ENCODE peak calls at places on chromosomes 4 and X, in ten cellular contexts. I is heart right ventricle, Y is cardiac muscle cell, T is A549, J is heart left ventricle, D is foreskin fibroblast, E is choroid plexus epithelial cell, K is fibroblast of lung, B is BJ, Z is astrocyte of the cerebellum. S is an unnamed sample.

GRCh38 chr4:147651563-147651962 is 32.4 kb downstream of the PRMT9 start:
- DNase-seq in Z (no peak), E (no peak), J (no peak), T (no peak), Y (no peak), I (no peak), D (no peak), K (no peak), B (no peak), S (no peak)

GRCh38 chr4:182309877-182310276 is 66.7 kb downstream of the TENM3 start:
- DNase-seq in E (no peak), J (no peak), D (no peak), Z (no peak), T (no peak), Y (no peak), K (no peak), B (no peak), I (no peak), S (no peak)

GRCh38 chr4:57109847-57110634 is at the start of gene IGFBP7:
- DNase-seq in B (no peak), Z (no peak), K (peak), I (peak), E (peak), J (peak), D (peak), Y (peak), T (no peak), S (no peak)

GRCh38 chrX:54494166-54494969 is 1.7 kb downstream of the FGD1 start:
- DNase-seq in Z (no peak), J (no peak), T (no peak), B (no peak), I (no peak), K (peak), E (no peak), D (no peak), Y (peak), S (no peak)

GRCh38 chr4:114252499-114252898 is 273.1 kb upstream of the ARSJ start:
- DNase-seq in Z (no peak), E (no peak), K (no peak), I (no peak), Y (no peak), T (no peak), D (no peak), J (no peak), B (no peak), S (no peak)

GRCh38 chr4:14465498-14465897 is 536.8 kb upstream of the CPEB2 start:
- DNase-seq in D (no peak), I (peak), T (no peak), K (no peak), J (peak), Y (no peak), Z (no peak), E (no peak), B (no peak), S (no peak)

GRCh38 chr4:79514637-79515320 is 106.8 kb upstream of the GK2 start:
- DNase-seq in K (no peak), E (no peak), I (no peak), J (no peak), T (no peak), Z (no peak), D (no peak), B (no peak), Y (no peak), S (no peak)

GRCh38 chrX:110588853-110589252 is 206.8 kb downstream of the CHRDL1 start:
- DNase-seq in J (no peak), Y (no peak), Z (no peak), I (no peak), D (no peak), E (no peak), T (no peak), K (no peak), B (no peak), S (no peak)

GRCh38 chr4:79331126-79331876 is 5.4 kb upstream of the NAA11 start:
- DNase-seq in B (no peak), T (peak), E (peak), K (peak), J (no peak), Z (no peak), I (no peak), Y (peak), D (no peak), S (peak)

GRCh38 chrX:119343856-119344255 is 55.3 kb upstream of the SLC25A43 start:
- DNase-seq in E (no peak), D (no peak), T (peak), Y (no peak), Z (no peak), K (no peak), B (no peak), I (no peak), J (no peak), S (no peak)

GRCh38 chrX:69285881-69286545 is 120.8 kb upstream of the PJA1 start:
- DNase-seq in J (no peak), I (peak), Z (no peak), Y (peak), B (no peak), E (peak), T (peak), K (peak), D (peak), S (peak)

GRCh38 chr4:102196221-102196620 is 149.1 kb downstream of the SLC39A8 start:
- DNase-seq in B (no peak), J (no peak), K (peak), Y (peak), D (peak), E (peak), Z (peak), T (no peak), I (no peak), S (peak)

GRCh38 chr4:142043509-142043908 is 407.1 kb downstream of the IL15 start:
- DNase-seq in Z (no peak), Y (no peak), T (no peak), K (peak), E (no peak), D (peak), J (no peak), I (no peak), B (peak), S (peak)

GRCh38 chr4:2798399-2799301 is 5.8 kb downstream of the SH3BP2 start:
- DNase-seq in I (peak), T (no peak), K (no peak), J (peak), D (no peak), B (no peak), E (peak), Y (peak), Z (no peak), S (no peak)

GRCh38 chr4:4344915-4345527 is 41.9 kb upstream of the NSG1 start:
- DNase-seq in K (no peak), Z (no peak), E (no peak), T (no peak), J (no peak), B (no peak), D (no peak), I (no peak), Y (no peak), S (no peak)

GRCh38 chr4:160026720-160027119 is 923.8 kb downstream of the RAPGEF2 start:
- DNase-seq in E (peak), D (no peak), B (no peak), Y (peak), T (peak), J (no peak), Z (peak), K (peak), I (no peak), S (peak)

GRCh38 chr4:79599691-79600090 is 191.7 kb upstream of the GK2 start:
- DNase-seq in I (no peak), J (no peak), D (no peak), Z (no peak), E (no peak), B (no peak), K (no peak), T (no peak), Y (no peak), S (no peak)

GRCh38 chrX:104187931-104188330 is 21.7 kb downstream of the FAM199X start:
- DNase-seq in K (no peak), B (no peak), J (peak), I (no peak), Z (no peak), E (no peak), D (no peak), T (no peak), Y (no peak), S (no peak)

GRCh38 chr4:4941741-4942140 is 77.5 kb downstream of the CYTL1 start:
- DNase-seq in T (no peak), I (no peak), D (no peak), Z (no peak), E (no peak), J (no peak), K (no peak), Y (no peak), B (no peak), S (no peak)

GRCh38 chrX:13212191-13212651 is 107.6 kb downstream of the ATXN3L start:
- DNase-seq in J (no peak), Y (peak), Z (no peak), K (no peak), E (no peak), T (no peak), B (no peak), I (no peak), D (no peak), S (peak)

GRCh38 chrX:16516473-16516872 is 133.5 kb upstream of the S100G start:
- DNase-seq in Y (no peak), T (no peak), B (peak), I (no peak), D (no peak), K (no peak), Z (no peak), E (no peak), J (no peak), S (peak)

GRCh38 chr4:57119054-57119651 is 9.0 kb upstream of the IGFBP7 start:
- DNase-seq in B (peak), D (peak), E (peak), I (peak), K (peak), Z (peak), Y (peak), J (peak), T (peak), S (peak)

GRCh38 chr4:166252487-166253402 is 379.7 kb downstream of the TLL1 start:
- DNase-seq in K (peak), J (no peak), Z (no peak), Y (peak), E (peak), I (no peak), T (peak), B (no peak), D (peak), S (peak)

GRCh38 chrX:9662148-9662547 is 103.5 kb downstream of the GPR143 start:
- DNase-seq in T (no peak), J (no peak), I (no peak), Y (peak), Z (no peak), B (no peak), E (peak), D (peak), K (peak), S (peak)

GRCh38 chr4:33386761-33387160 is 2666.6 kb downstream of the PCDH7 start:
- DNase-seq in Z (no peak), E (peak), D (no peak), Y (peak), T (peak), K (no peak), J (no peak), I (no peak), B (no peak), S (peak)

GRCh38 chr4:92234393-92235176 is 69.2 kb upstream of the GRID2 start:
- DNase-seq in E (peak), D (peak), Z (peak), T (peak), B (peak), Y (peak), I (no peak), K (peak), J (no peak), S (peak)

GRCh38 chr4:102640669-102641068 is 120.1 kb downstream of the MANBA start:
- DNase-seq in B (peak), J (no peak), Z (peak), Y (peak), T (no peak), E (peak), D (peak), K (peak), I (no peak), S (peak)

GRCh38 chr4:128386761-128387599 is 99.4 kb upstream of the PGRMC2 start:
- DNase-seq in D (peak), K (peak), Y (peak), I (peak), E (peak), Z (peak), J (peak), B (peak), T (peak), S (peak)

GRCh38 chr4:139301821-139302611 is at the start of gene NDUFC1:
- DNase-seq in T (peak), I (peak), E (peak), Y (peak), K (peak), B (no peak), Z (no peak), D (no peak), J (peak), S (peak)

GRCh38 chrX:110183314-110183713 is 134.6 kb downstream of the AMMECR1 start:
- DNase-seq in B (no peak), T (no peak), Z (no peak), E (no peak), D (no peak), K (no peak), J (no peak), I (no peak), Y (no peak), S (no peak)

GRCh38 chr4:186243331-186243730 is 16.0 kb downstream of the KLKB1 start:
- DNase-seq in B (no peak), E (no peak), J (no peak), I (no peak), D (no peak), T (no peak), Z (no peak), Y (no peak), K (no peak), S (no peak)

GRCh38 chrX:15468036-15468435 is 25.1 kb downstream of the PIR start:
- DNase-seq in T (no peak), Y (peak), Z (peak), I (no peak), D (peak), E (peak), K (peak), J (no peak), B (peak), S (peak)

GRCh38 chrX:10755477-10756334 is 135.3 kb upstream of the MID1 start:
- DNase-seq in E (peak), I (no peak), T (peak), B (no peak), K (peak), J (no peak), Z (peak), Y (peak), D (peak), S (peak)

GRCh38 chr4:114807759-114808404 is 209.3 kb downstream of the UGT8 start:
- DNase-seq in T (peak), J (no peak), K (peak), Z (no peak), Y (peak), B (no peak), I (no peak), E (peak), D (no peak), S (peak)

GRCh38 chr4:69600013-69600412 is 39.4 kb downstream of the UGT2A2 start:
- DNase-seq in D (no peak), E (no peak), B (no peak), I (no peak), K (no peak), Z (no peak), J (no peak), T (no peak), Y (no peak), S (no peak)

DNA sequence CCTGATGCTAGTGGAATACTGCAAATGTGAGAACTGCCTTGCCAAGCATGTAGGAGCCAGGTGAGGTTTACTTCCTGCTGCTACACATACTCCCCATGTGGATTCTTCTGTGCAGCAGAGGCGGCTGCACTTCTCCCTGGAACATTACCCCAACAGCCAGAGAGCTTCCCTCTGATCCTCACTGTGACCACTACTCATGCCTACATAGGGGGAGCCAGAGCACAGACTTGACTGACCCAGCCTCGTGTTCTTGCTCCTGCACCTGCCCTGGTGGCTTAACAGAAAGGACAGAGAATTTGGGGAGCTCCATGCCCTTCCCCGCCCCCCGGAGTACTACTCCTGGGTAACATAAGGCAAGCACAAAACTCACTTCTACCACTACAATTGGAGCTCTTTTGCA is 38.4 kb downstream of the UGT2A2 start:
- DNase-seq in I (no peak), Z (no peak), Y (no peak), B (no peak), E (no peak), T (no peak), K (no peak), D (no peak), J (no peak), S (no peak)
- TF ChIP-seq CTCF in I (no peak), Z (no peak), Y (no peak), B (no peak), E (no peak), T (no peak), K (no peak), D (no peak), J (no peak), S (no peak)

GRCh38 chrX:153340111-153340510 is 6.2 kb downstream of the ZNF275 start:
- DNase-seq in T (no peak), D (no peak), I (no peak), E (no peak), B (no peak), Y (no peak), K (no peak), Z (no peak), J (no peak), S (no peak)
- H3K4me3 ChIP-seq in T (no peak), D (no peak), I (no peak), E (no peak), B (no peak), Y (no peak), K (no peak), Z (no peak), J (no peak), S (no peak)

GRCh38 chrX:154320406-154320805 is 24.8 kb downstream of the TKTL1 start:
- DNase-seq in D (no peak), K (no peak), J (no peak), Y (no peak), T (no peak), E (no peak), Z (no peak), I (no peak), B (no peak), S (no peak)

GRCh38 chrX:154321624-154322023 is 26.0 kb downstream of the TKTL1 start:
- DNase-seq in I (peak), D (peak), T (peak), B (no peak), E (peak), K (no peak), Y (peak), Z (no peak), J (no peak), S (no peak)

GRCh38 chrX:154321152-154321551 is 25.6 kb downstream of the TKTL1 start:
- DNase-seq in Y (no peak), D (no peak), T (no peak), Z (no peak), J (no peak), K (no peak), I (no peak), E (no peak), B (no peak), S (no peak)

GRCh38 chrX:154315416-154315815 is 19.8 kb downstream of the TKTL1 start:
- DNase-seq in Y (no peak), D (no peak), E (no peak), K (no peak), T (no peak), B (no peak), J (no peak), I (no peak), Z (no peak), S (no peak)

DNA sequence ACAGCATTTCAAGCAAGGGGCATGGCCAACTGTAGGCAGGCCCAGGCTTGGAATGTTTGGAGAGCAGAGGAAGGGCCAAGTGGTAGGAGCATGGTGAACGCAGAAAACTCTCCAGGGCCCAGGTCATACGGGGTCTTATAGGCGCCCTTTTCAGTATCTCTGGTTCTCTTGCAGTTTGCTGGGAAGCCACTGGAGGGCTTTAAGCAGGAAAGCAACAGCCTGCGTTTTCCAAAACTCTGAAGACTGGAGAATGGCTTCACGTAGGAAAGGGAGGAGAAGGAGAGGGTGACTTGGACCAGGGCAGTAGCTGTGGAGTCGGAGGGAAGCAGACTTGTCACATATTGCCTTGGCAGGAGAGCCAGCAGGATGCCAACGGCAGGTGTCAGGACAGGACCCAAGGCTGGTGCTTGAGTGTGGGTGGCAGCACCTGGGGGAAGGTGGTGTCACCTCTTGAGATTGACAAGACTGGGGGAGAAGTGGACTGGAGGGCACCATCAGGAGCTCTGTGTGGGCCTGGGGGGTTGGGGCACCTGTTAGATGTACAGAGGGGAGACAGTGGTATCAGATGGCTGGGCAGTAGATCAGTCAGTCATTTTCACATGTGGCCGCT is 21.9 kb downstream of the TKTL1 start:
- DNase-seq in K (no peak), Z (no peak), T (peak), I (peak), J (no peak), B (no peak), Y (peak), D (no peak), E (peak), S (peak)
- TF ChIP-seq CTCF in K (peak), Z (peak), T (no peak), I (peak), J (peak), B (peak), Y (peak), D (peak), E (peak), S (peak)

GRCh38 chr4:71648448-71648847 is 135.4 kb downstream of the GC start:
- DNase-seq in E (no peak), B (no peak), D (no peak), I (no peak), J (no peak), Z (no peak), T (no peak), K (no peak), Y (no peak), S (no peak)
- H3K4me3 ChIP-seq in E (no peak), B (no peak), D (no peak), I (no peak), J (no peak), Z (no peak), T (no peak), K (no peak), Y (no peak), S (no peak)